ENCODE peak calls at places on chromosomes 3 and 15, in five cellular contexts. H is activated CD8-positive, alpha-beta memory T cell treated with anti-CD3 and anti-CD28 coated beads for 48 hours; A is NCI-H2081; G is Jurkat, Clone E6-1; U is AG10803. T is an unnamed sample.

GRCh38 chr3:21551019-21551418 is 200.0 kb downstream of the ZNF385D start:
- DNase-seq in H (no peak), A (no peak), G (no peak), U (peak), T (no peak)

GRCh38 chr3:107910713-107911259 is 180.0 kb downstream of the CD47 start:
- DNase-seq in H (no peak), A (no peak), G (peak), U (no peak), T (no peak)

GRCh38 chr3:42101048-42101447 is 9.9 kb downstream of the TRAK1 start:
- DNase-seq in H (no peak), A (no peak), G (no peak), U (peak), T (no peak)

GRCh38 chr15:93929375-93930094 is 301.8 kb upstream of the MCTP2 start:
- DNase-seq in H (no peak), A (no peak), G (no peak), U (peak), T (no peak)

GRCh38 chr15:64035525-64035924 is 10.8 kb downstream of the DAPK2 start:
- DNase-seq in H (no peak), A (no peak), G (no peak), U (no peak), T (no peak)

GRCh38 chr3:34260266-34260990 is 462.0 kb downstream of the PDCD6IP start:
- DNase-seq in H (no peak), A (peak), G (peak), U (peak), T (peak)

GRCh38 chr3:72657666-72658065 is 190.6 kb downstream of the SHQ1 start:
- DNase-seq in H (no peak), A (peak), G (peak), U (no peak), T (peak)

GRCh38 chr3:194075088-194075615 is 60.8 kb upstream of the HES1 start:
- DNase-seq in H (no peak), A (no peak), G (no peak), U (no peak), T (no peak)

GRCh38 chr3:131033480-131034080 is 6.9 kb downstream of the NEK11 start:
- DNase-seq in H (no peak), A (peak), G (peak), U (peak), T (peak)

GRCh38 chr3:117054551-117054950 is 345.0 kb downstream of the TUSC7 start:
- DNase-seq in H (no peak), A (no peak), G (no peak), U (no peak), T (no peak)

GRCh38 chr15:99944131-99944530 is 210.9 kb upstream of the LYSMD4 start:
- DNase-seq in H (no peak), A (no peak), G (no peak), U (no peak), T (no peak)

GRCh38 chr3:12986986-12987385 is 86.2 kb downstream of the IQSEC1 start:
- DNase-seq in H (no peak), A (no peak), G (no peak), U (no peak), T (no peak)

GRCh38 chr3:138845771-138846173 is 11.0 kb upstream of the PIK3CB start:
- DNase-seq in H (no peak), A (no peak), G (no peak), U (no peak), T (no peak)

GRCh38 chr3:126124148-126124868 is 40.4 kb upstream of the SLC41A3 start:
- DNase-seq in H (no peak), A (no peak), G (no peak), U (no peak), T (peak)

GRCh38 chr3:182739619-182740018 is 53.7 kb upstream of the ATP11B start:
- DNase-seq in H (no peak), A (peak), G (no peak), U (peak), T (no peak)

GRCh38 chr3:59432676-59433075 is 382.9 kb upstream of the CFAP20DC start:
- DNase-seq in H (no peak), A (no peak), G (no peak), U (peak), T (no peak)